ENCODE peak calls at places on chromosomes 4 and X, in eight cellular contexts. One of them, this sample, is unnamed.
A peak's percentile ranks its signal among the peaks of the same experiment; 100 is the strongest.

GRCh38 chrX:78527263-78527662 is 131.9 kb downstream of the RTL3 start:
- DNase-seq in activated naive CD4-positive, alpha-beta T cell treated with anti-CD3 and anti-CD28 coated beads, Interleukin-2, amount 50 U/mL, for 16 hours: peak; percentile 12
- DNase-seq in GM20000: no peak
- DNase-seq in stomach: no peak
- DNase-seq in AG20443: peak; percentile 14
- DNase-seq in WTC11: no peak
- DNase-seq in RPMI7951: peak; percentile 31
- DNase-seq in GM04504: peak; percentile 10
- DNase-seq in this sample: no peak

GRCh38 chr4:147976341-147976928 is 244.5 kb downstream of the ARHGAP10 start:
- DNase-seq in activated naive CD4-positive, alpha-beta T cell treated with anti-CD3 and anti-CD28 coated beads, Interleukin-2, amount 50 U/mL, for 16 hours: no peak
- DNase-seq in GM20000: no peak
- DNase-seq in WTC11: no peak
- DNase-seq in RPMI7951: no peak
- DNase-seq in GM04504: no peak
- DNase-seq in AG20443: no peak
- DNase-seq in stomach: no peak
- DNase-seq in this sample: no peak

GRCh38 chr4:112075129-112075753 is 70.0 kb upstream of the FAM241A start:
- DNase-seq in GM20000: peak; percentile 57
- DNase-seq in activated naive CD4-positive, alpha-beta T cell treated with anti-CD3 and anti-CD28 coated beads, Interleukin-2, amount 50 U/mL, for 16 hours: no peak
- DNase-seq in AG20443: peak; percentile 60
- DNase-seq in GM04504: peak; percentile 30
- DNase-seq in stomach: no peak
- DNase-seq in WTC11: peak; percentile 19
- DNase-seq in RPMI7951: peak; percentile 59
- DNase-seq in this sample: peak; percentile 61

GRCh38 chrX:42714981-42715688 is 62.8 kb downstream of the PPP1R2C start:
- DNase-seq in stomach: peak; percentile 79
- DNase-seq in WTC11: peak; percentile 58
- DNase-seq in RPMI7951: no peak
- DNase-seq in GM04504: no peak
- DNase-seq in AG20443: peak; percentile 12
- DNase-seq in GM20000: no peak
- DNase-seq in activated naive CD4-positive, alpha-beta T cell treated with anti-CD3 and anti-CD28 coated beads, Interleukin-2, amount 50 U/mL, for 16 hours: peak; percentile 46
- DNase-seq in this sample: no peak

GRCh38 chr4:78747328-78747946 is 28.7 kb upstream of the BMP2K start:
- DNase-seq in activated naive CD4-positive, alpha-beta T cell treated with anti-CD3 and anti-CD28 coated beads, Interleukin-2, amount 50 U/mL, for 16 hours: no peak
- DNase-seq in WTC11: no peak
- DNase-seq in AG20443: peak; percentile 31
- DNase-seq in GM20000: no peak
- DNase-seq in GM04504: peak; percentile 87
- DNase-seq in stomach: no peak
- DNase-seq in RPMI7951: no peak
- DNase-seq in this sample: no peak

GRCh38 chr4:123453006-123453685 is 56.6 kb downstream of the SPRY1 start:
- DNase-seq in WTC11: no peak
- DNase-seq in GM20000: no peak
- DNase-seq in activated naive CD4-positive, alpha-beta T cell treated with anti-CD3 and anti-CD28 coated beads, Interleukin-2, amount 50 U/mL, for 16 hours: no peak
- DNase-seq in stomach: no peak
- DNase-seq in GM04504: no peak
- DNase-seq in AG20443: no peak
- DNase-seq in RPMI7951: peak; percentile 40
- DNase-seq in this sample: no peak

GRCh38 chr4:112552668-112553067 is 36.7 kb upstream of the NEUROG2 start:
- DNase-seq in GM04504: peak; percentile 50
- DNase-seq in stomach: no peak
- DNase-seq in GM20000: no peak
- DNase-seq in activated naive CD4-positive, alpha-beta T cell treated with anti-CD3 and anti-CD28 coated beads, Interleukin-2, amount 50 U/mL, for 16 hours: no peak
- DNase-seq in RPMI7951: peak; percentile 50
- DNase-seq in AG20443: peak; percentile 67
- DNase-seq in WTC11: no peak
- DNase-seq in this sample: peak; percentile 79

GRCh38 chrX:30935985-30936384 is 46.9 kb upstream of the TAB3 start:
- DNase-seq in RPMI7951: peak; percentile 19
- DNase-seq in WTC11: peak; percentile 20
- DNase-seq in GM04504: no peak
- DNase-seq in GM20000: no peak
- DNase-seq in AG20443: peak; percentile 68
- DNase-seq in activated naive CD4-positive, alpha-beta T cell treated with anti-CD3 and anti-CD28 coated beads, Interleukin-2, amount 50 U/mL, for 16 hours: no peak
- DNase-seq in stomach: peak; percentile 38
- DNase-seq in this sample: no peak

GRCh38 chrX:25873196-25873595 is 264.9 kb upstream of the MAGEB18 start:
- DNase-seq in RPMI7951: no peak
- DNase-seq in GM20000: no peak
- DNase-seq in GM04504: no peak
- DNase-seq in AG20443: no peak
- DNase-seq in WTC11: no peak
- DNase-seq in activated naive CD4-positive, alpha-beta T cell treated with anti-CD3 and anti-CD28 coated beads, Interleukin-2, amount 50 U/mL, for 16 hours: no peak
- DNase-seq in stomach: no peak
- DNase-seq in this sample: no peak

GRCh38 chrX:31981546-31982062 is 909.8 kb upstream of the FTHL17 start:
- DNase-seq in activated naive CD4-positive, alpha-beta T cell treated with anti-CD3 and anti-CD28 coated beads, Interleukin-2, amount 50 U/mL, for 16 hours: no peak
- DNase-seq in AG20443: no peak
- DNase-seq in WTC11: no peak
- DNase-seq in GM04504: no peak
- DNase-seq in stomach: no peak
- DNase-seq in RPMI7951: no peak
- DNase-seq in GM20000: no peak
- DNase-seq in this sample: no peak

GRCh38 chr4:5381981-5382441 is 326.3 kb downstream of the EVC2 start:
- DNase-seq in RPMI7951: peak; percentile 65
- DNase-seq in activated naive CD4-positive, alpha-beta T cell treated with anti-CD3 and anti-CD28 coated beads, Interleukin-2, amount 50 U/mL, for 16 hours: no peak
- DNase-seq in stomach: no peak
- DNase-seq in AG20443: no peak
- DNase-seq in GM20000: no peak
- DNase-seq in GM04504: peak; percentile 52
- DNase-seq in WTC11: no peak
- DNase-seq in this sample: no peak

This sample was measured in HS-27A.